ENCODE peak calls at places on chromosomes 7 and 10, in seven cellular contexts. U is GM12878, A is HepG2, J is K562, V is NT2/D1, W is SK-N-SH, X is H1. C is an unnamed sample.

GRCh38 chr10:129048513-129048912 is 418.5 kb upstream of the MGMT start:
- DNase-seq in W (no peak), V (no peak), X (no peak), J (no peak), A (no peak), U (no peak), C (no peak)

GRCh38 chr10:3774814-3775670 is 10.0 kb downstream of the KLF6 start:
- DNase-seq in V (no peak), A (no peak), J (peak; percentile 26), U (no peak), X (no peak), W (no peak), C (peak; percentile 68)

GRCh38 chr10:12130237-12130872 is 878 bp downstream of the SEC61A2 start:
- DNase-seq in W (peak; percentile 78), X (peak; percentile 55), U (peak; percentile 40), A (peak; percentile 71), V (peak; percentile 22), J (no peak), C (peak; percentile 64)

GRCh38 chr10:70084189-70084588 is 31.5 kb downstream of the MACROH2A2 start:
- DNase-seq in X (no peak), W (no peak), U (no peak), V (no peak), J (no peak), A (peak; percentile 32), C (no peak)

GRCh38 chr7:27129729-27130539 is 623 bp downstream of the HOXA4 start:
- DNase-seq in J (no peak), X (peak; percentile 59), A (peak; percentile 35), V (no peak), W (no peak), U (no peak), C (no peak)

GRCh38 chr10:100895346-100895745 is 17.4 kb upstream of the SLF2 start:
- DNase-seq in X (peak; percentile 22), J (no peak), V (no peak), U (no peak), W (no peak), A (no peak), C (no peak)

GRCh38 chr10:60757422-60757895 is 20.8 kb upstream of the CDK1 start:
- DNase-seq in A (no peak), X (no peak), V (no peak), W (no peak), J (no peak), U (no peak), C (no peak)

GRCh38 chr7:34849163-34849960 is 187.9 kb downstream of the DPY19L1 start:
- DNase-seq in J (no peak), X (no peak), U (no peak), V (no peak), W (no peak), A (peak; percentile 6), C (no peak)

GRCh38 chr10:87641065-87641464 is 18.6 kb upstream of the PAPSS2 start:
- DNase-seq in W (no peak), V (no peak), U (no peak), A (no peak), X (no peak), J (no peak), C (no peak)

DNA sequence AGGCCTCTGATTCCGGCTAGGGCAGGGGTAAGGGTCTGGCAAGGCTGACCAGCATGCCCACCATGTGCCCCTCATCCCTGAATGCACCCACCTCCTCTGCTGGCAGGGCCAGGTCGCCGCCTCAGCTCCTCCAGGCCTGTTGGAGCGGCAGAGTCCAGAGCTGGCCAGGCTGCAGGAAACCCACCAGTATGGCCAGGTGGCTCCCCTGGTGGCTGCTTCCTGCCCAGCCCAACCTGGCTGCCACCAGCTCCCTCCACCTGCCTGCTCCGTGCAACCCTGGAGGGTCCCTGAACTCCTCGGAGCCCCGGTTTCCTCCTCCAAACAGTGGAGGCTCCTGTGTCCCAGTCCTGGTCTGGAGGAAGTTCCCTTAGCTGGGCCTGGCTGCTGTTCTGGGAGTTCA is 39.6 kb downstream of the MICALL2 start:
- DNase-seq in J (no peak), A (no peak), W (no peak), X (no peak), U (no peak), V (no peak), C (no peak)
- H3K27me3 ChIP-seq in J (peaks cover 14% of the 10 kb centered on the region), A (peaks cover 11% of the 10 kb centered on the region), W (peaks cover 81% of the 10 kb centered on the region), X (no peaks in the 10 kb centered on the region), U (peaks cover 2% of the 10 kb centered on the region), V (peaks cover 20% of the 10 kb centered on the region), C (no peaks in the 10 kb centered on the region)

DNA sequence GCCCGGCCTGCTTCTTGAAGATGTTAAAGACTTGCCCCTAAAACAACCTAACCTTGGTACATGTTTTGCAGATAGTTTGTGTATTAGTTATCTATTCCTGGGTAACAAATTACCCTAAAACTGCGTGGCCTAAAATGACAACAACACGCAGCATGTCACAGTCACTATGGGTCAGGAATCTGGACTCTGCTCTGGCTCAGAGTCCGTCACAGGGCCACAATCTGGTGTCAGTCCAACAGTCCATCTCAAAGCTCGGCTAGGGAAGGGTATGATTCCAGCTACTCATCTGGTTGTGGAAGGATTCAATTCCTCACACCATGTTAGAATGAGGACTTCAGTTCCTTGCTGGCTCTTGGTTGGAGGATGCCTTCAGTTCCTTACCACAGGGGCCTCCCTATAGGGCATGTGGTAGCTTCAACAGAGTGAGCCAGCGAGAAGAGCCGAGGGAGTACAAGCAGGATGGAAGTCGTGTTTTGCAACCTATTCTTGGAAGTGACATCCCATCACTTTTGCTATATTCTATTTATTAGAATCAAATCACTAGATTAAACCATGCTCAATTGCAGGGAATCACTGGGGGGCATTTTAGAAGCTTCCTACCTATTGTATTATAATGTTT is 71.3 kb downstream of the ANLN start:
- DNase-seq in X (no peak), W (no peak), A (peak; percentile 20), V (no peak), U (no peak), J (no peak), C (no peak)
- TF ChIP-seq YY1 in X (no peak), W (no peak), A (no peak), V (no peak), U (no peak), J (no peak), C (no peak)

DNA sequence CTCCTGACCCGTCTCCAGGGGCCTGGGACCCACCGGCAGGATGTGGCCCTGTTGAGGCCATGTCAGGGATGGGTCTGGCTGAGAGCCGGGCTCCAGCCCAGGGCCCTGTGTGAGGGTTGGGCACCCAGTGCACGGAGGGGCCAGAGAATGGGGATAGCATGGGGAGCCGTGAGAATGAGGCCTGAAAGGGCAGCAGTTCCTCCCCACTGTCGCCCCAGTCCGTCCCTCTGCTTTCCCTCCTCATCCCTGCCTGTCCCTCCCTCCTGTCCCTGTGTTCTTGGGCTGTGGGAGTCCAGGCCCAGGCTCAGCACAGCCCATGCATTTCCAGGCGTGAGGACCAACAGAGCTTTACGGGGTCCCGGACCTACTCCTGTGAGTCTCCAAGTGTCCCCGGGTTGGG is 9.6 kb downstream of the LAT2 start:
- DNase-seq in U (no peak), A (no peak), W (no peak), J (no peak), V (no peak), X (no peak), C (no peak)
- H3K27me3 ChIP-seq in U (no peaks in the 10 kb centered on the region), A (no peaks in the 10 kb centered on the region), W (no peaks in the 10 kb centered on the region), J (no peaks in the 10 kb centered on the region), V (no peaks in the 10 kb centered on the region), X (no peaks in the 10 kb centered on the region), C (no peaks in the 10 kb centered on the region)

GRCh38 chr7:13915891-13916290 is 73.6 kb downstream of the ETV1 start:
- DNase-seq in V (no peak), A (no peak), J (no peak), W (no peak), U (no peak), X (no peak), C (no peak)

GRCh38 chr7:13921062-13921461 is 68.4 kb downstream of the ETV1 start:
- DNase-seq in V (no peak), A (no peak), U (no peak), W (no peak), X (no peak), J (no peak), C (no peak)

DNA sequence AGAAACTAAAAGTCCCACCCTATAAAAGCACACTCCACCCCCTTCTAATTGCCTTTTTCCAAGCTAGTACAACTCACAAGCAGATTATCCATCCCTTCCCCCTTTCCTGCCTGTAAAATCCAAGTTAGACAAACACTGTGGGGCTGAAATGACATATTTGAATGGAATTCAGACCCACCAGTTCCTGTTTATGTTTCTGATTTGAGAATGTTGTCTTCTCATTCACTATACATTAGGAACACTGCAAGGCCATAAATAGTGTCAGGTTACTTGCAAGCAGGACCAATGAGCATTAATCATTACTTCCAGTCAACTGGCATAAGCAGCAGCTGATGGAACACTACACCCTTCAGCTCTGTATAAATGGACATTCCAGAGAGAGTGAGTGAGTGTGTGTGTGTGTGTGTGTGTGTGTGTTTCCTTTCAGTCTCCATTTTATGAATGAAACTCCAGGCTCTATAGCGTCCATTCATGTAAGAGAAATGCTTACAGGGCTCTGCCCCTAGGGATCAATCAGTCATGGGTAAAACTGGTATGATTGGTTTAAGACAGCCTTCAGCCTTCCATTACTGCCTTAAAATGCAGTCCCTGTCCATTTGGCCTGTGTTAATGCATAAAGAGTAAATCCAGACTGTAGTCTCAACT is 69.3 kb downstream of the ETV1 start:
- DNase-seq in X (no peak), W (peak; percentile 57), V (no peak), A (peak; percentile 0), U (no peak), J (peak; percentile 7), C (peak; percentile 96)
- TF ChIP-seq YY1 in X (no peak), W (peak; percentile 84), V (no peak), A (no peak), U (no peak), J (no peak), C (peak; percentile 81)

GRCh38 chr10:62885656-62886461 is 69.7 kb upstream of the EGR2 start:
- DNase-seq in A (peak; percentile 15), U (no peak), W (no peak), X (no peak), V (no peak), J (no peak), C (no peak)
- H3K27me3 ChIP-seq in A (no peaks in the 10 kb centered on the region), U (no peaks in the 10 kb centered on the region), W (no peaks in the 10 kb centered on the region), X (no peaks in the 10 kb centered on the region), V (no peaks in the 10 kb centered on the region), J (peaks cover 10% of the 10 kb centered on the region), C (peaks cover 18% of the 10 kb centered on the region)

GRCh38 chr10:24622781-24623301 is 100.8 kb downstream of the ARHGAP21 start:
- DNase-seq in V (no peak), W (no peak), A (no peak), J (no peak), X (no peak), U (no peak), C (no peak)

GRCh38 chr10:24616536-24616935 is 107.2 kb downstream of the ARHGAP21 start:
- DNase-seq in X (no peak), U (no peak), V (no peak), W (no peak), A (no peak), J (no peak), C (no peak)

GRCh38 chr10:24618401-24618800 is 105.3 kb downstream of the ARHGAP21 start:
- DNase-seq in W (no peak), A (no peak), X (no peak), V (no peak), U (no peak), J (no peak), C (no peak)

DNA sequence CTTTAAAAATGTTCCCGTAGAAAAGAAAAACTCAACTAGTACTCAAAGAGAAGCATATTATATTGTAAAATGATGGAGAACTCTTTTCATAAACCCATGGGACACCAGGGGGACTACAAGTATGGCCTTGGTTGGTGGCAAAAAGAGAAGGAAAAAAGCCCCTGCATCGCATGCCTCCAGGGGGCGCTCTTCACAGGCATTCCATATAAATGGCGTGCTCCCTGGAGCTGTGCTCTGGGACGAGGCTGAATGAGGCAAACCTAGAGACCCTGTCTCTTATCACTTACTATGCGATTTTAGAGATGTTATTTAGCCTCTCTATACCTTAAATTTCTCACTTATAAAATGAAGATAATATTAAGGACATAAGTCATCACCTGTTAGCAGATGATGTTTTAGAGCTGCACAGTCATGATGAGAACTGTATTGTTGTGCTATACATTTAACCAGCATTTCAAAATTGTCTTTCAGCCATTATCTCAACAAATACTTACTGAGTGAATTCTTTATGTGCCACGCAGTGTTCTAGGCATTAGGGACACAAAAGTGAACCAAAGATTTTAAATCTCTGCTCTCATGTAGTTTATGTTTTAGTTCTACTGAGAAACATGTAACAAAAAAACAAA is 105.8 kb downstream of the ARHGAP21 start:
- DNase-seq in V (peak; percentile 59), X (peak; percentile 89), A (peak; percentile 50), J (peak; percentile 65), U (no peak), W (peak; percentile 14), C (peak; percentile 45)
- TF ChIP-seq YY1 in V (no peak), X (peak; percentile 82), A (peak; percentile 19), J (peak; percentile 46), U (peak; percentile 82), W (no peak), C (peak; percentile 27)